ENCODE peak calls at places on chromosome 18, in four cellular contexts. M is transverse colon, U is fibroblast of villous mesenchyme, Q is ovary. V is an unnamed sample.

GRCh38 chr18:11676386-11676785 is 12.7 kb upstream of the GNAL start:
- DNase-seq in Q (no peak), U (no peak), M (no peak), V (no peak)

GRCh38 chr18:13216732-13217465 is 1.7 kb upstream of the LDLRAD4 start:
- DNase-seq in M (peak), Q (no peak), U (no peak), V (no peak)

GRCh38 chr18:11203998-11204397 is 54.6 kb upstream of the PIEZO2 start:
- DNase-seq in M (no peak), Q (no peak), U (no peak), V (no peak)

GRCh38 chr18:48074929-48075706 is 144.7 kb upstream of the SMAD2 start:
- DNase-seq in U (no peak), M (no peak), Q (no peak), V (no peak)

GRCh38 chr18:56702946-56703345 is 51.8 kb downstream of the WDR7 start:
- DNase-seq in Q (no peak), M (no peak), U (peak), V (no peak)

GRCh38 chr18:58596265-58596681 is 32.6 kb downstream of the ALPK2 start:
- DNase-seq in M (no peak), U (no peak), Q (no peak), V (no peak)

GRCh38 chr18:51727780-51728179 is 530.3 kb upstream of the MEX3C start:
- DNase-seq in U (no peak), M (no peak), Q (no peak), V (no peak)

GRCh38 chr18:8800041-8800441 is 94.7 kb downstream of the MTCL1 start:
- DNase-seq in U (peak), Q (peak), M (no peak), V (no peak)

GRCh38 chr18:27863780-27864430 is 313.0 kb downstream of the CDH2 start:
- DNase-seq in U (no peak), M (no peak), Q (no peak), V (no peak)

GRCh38 chr18:63346031-63346430 is 21.0 kb downstream of the KDSR start:
- DNase-seq in U (no peak), Q (no peak), M (no peak), V (no peak)

GRCh38 chr18:62938006-62938405 is 222.7 kb downstream of the PHLPP1 start:
- DNase-seq in Q (no peak), M (no peak), U (peak), V (no peak)

GRCh38 chr18:43531438-43531837 is 254.1 kb upstream of the SYT4 start:
- DNase-seq in U (no peak), Q (no peak), M (no peak), V (no peak)

GRCh38 chr18:45901654-45902210 is 65.4 kb downstream of the EPG5 start:
- DNase-seq in U (no peak), Q (no peak), M (no peak), V (no peak)

GRCh38 chr18:35047697-35048292 is 6.6 kb downstream of the MAPRE2 start:
- DNase-seq in M (no peak), U (no peak), Q (no peak), V (no peak)

GRCh38 chr18:62637807-62638687 is 77.3 kb upstream of the PHLPP1 start:
- DNase-seq in Q (no peak), M (peak), U (peak), V (no peak)

GRCh38 chr18:49495480-49495879 is 8.4 kb upstream of the C18orf32 start:
- DNase-seq in M (no peak), U (no peak), Q (no peak), V (no peak)

GRCh38 chr18:23232331-23232730 is 97.0 kb downstream of the CABLES1 start:
- DNase-seq in U (no peak), Q (no peak), M (no peak), V (no peak)
- TF ChIP-seq CTCF in U (no peak), Q (no peak), M (no peak), V (no peak)

GRCh38 chr18:36624451-36625167 is 204.2 kb downstream of the TPGS2 start:
- DNase-seq in M (no peak), Q (no peak), U (no peak), V (no peak)
- TF ChIP-seq CTCF in M (no peak), Q (no peak), U (no peak), V (no peak)

DNA sequence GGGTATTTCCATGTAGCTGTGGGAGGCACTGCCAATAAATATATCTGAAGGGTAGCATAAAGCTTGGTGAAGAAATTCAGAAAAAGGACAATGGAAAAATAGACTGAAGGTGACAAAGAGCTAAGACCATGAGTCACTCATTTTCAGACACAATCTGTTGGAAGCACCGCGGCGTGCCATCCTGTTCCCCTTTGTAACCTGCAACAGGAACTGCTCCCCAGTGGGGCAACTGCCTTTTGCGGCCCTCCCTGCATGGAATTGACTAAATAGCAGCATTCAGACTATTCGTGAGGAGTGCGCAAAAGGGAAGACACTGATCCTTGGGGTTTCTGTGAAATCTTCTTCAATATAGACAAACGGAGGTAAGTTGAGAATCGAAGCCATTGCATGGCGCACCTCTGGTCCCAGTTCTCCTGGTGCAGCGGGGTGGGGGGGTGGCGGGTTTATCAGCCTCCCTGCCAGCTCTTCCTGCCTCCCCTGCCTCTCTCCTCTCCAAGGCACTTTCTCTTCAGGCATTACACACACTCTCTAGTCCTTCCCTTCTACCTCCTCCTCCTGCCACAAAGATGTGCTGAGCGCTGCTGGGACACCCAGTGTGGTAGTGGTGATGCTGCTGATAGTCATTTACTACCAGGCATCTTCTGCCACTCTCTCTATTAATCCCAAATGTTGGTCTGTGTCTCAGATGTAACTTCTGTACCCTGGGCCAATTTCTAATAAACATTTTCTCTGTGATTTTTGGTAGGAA is 126.2 kb upstream of the TMEM200C start:
- DNase-seq in Q (no peak), M (no peak), U (no peak), V (no peak)
- TF ChIP-seq CTCF in Q (no peak), M (no peak), U (no peak), V (no peak)

GRCh38 chr18:39366086-39366485 is 1800.5 kb upstream of the CELF4 start:
- DNase-seq in Q (no peak), M (no peak), U (no peak), V (no peak)

GRCh38 chr18:39371996-39372395 is 1806.4 kb upstream of the CELF4 start:
- DNase-seq in M (no peak), Q (no peak), U (no peak), V (no peak)
- TF ChIP-seq CTCF in M (no peak), Q (no peak), U (no peak), V (no peak)

GRCh38 chr18:79926715-79927596 is 24.5 kb downstream of the SLC66A2 start:
- DNase-seq in U (no peak), M (peak), Q (peak), V (peak)
- TF ChIP-seq CTCF in U (no peak), M (no peak), Q (no peak), V (no peak)

GRCh38 chr18:68532328-68532885 is 182.5 kb downstream of the TMX3 start:
- DNase-seq in Q (no peak), U (no peak), M (no peak), V (no peak)
- TF ChIP-seq CTCF in Q (no peak), U (no peak), M (no peak), V (no peak)

GRCh38 chr18:1513519-1513918 is 608.8 kb downstream of the ADCYAP1 start:
- DNase-seq in U (no peak), Q (no peak), M (no peak), V (no peak)
- TF ChIP-seq CTCF in U (peak), Q (no peak), M (no peak), V (no peak)

DNA sequence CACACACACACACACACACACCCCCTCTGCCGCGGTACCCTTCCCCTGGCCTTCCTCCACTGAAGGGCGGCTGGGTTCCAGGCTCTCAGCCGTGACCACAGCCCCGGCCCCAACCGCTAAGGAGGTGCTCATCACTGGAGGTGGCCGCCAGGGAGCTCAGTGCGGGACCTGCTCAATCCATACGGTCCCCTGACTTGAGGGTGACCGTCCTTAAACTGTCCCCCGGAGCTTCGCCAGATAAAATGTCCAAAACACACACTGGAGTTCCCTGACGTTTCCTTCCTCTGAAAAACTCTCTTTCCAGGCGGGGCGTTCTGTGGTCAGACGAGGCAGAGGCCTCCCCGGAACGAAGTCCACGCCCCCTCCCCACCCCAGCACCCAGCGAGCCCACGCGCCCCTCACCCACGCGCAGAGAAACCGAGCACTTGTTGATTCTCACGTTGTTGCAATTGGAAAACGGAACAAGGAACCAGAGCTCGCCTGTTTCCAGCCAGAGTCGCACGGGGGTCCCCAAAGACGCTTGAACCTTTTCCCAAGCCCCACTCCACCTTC is 1.4 kb downstream of the MBP start:
- DNase-seq in U (peak), M (peak), Q (peak), V (no peak)
- TF ChIP-seq CTCF in U (no peak), M (no peak), Q (no peak), V (no peak)

GRCh38 chr18:73520229-73520628 is 627.4 kb downstream of the FBXO15 start:
- DNase-seq in Q (no peak), U (no peak), M (no peak), V (no peak)
- TF ChIP-seq CTCF in Q (no peak), U (peak), M (no peak), V (peak)

DNA sequence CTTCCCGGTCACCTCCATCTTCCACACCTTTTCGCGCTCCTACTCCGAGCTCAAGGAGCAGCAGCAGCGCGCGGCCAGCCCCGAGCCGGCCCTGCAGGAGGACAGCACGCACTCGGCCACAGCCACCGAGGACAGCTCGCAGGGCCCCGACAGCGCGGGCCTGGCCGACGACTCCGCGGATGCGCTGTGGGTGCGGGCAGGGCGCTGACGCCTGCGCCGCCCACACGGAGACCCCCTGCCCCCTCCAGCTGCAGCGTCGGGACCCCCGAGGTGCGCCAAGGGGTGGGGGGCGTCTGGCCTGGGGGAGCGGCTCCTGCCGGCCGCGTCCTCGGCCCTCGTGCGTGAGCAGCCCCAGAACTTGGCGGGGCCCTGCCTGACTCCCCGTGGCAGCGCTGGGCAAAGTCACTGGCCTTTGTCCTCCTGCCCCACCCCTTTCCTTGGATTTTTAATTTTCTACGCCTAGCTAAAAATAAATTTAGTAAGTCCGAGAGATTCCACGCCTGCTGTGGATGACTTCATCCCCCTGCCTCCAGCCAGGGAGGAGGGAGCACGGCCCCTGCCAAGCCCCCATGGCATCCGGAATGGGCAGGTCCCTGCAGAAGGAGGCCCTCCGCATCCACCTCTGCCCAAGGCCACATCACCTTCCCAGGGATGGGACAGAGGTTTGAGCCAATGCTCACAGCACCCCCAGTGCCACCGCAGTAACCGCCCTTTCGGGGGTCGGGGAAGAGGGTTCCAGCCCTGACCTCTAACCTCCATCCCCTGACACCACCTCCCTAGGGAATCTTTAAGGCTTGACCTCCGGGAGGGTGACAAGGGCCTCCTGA is 51.6 kb downstream of the SLC66A2 start:
- DNase-seq in M (peak), Q (peak), U (no peak), V (peak)
- TF ChIP-seq CTCF in M (no peak), Q (no peak), U (no peak), V (no peak)